ENCODE peak calls at places on chromosome 5, in five cellular contexts. One of them, this sample, is unnamed.
A peak's percentile ranks its signal among the peaks of the same experiment; 100 is the strongest.

GRCh38 chr5:172666251-172666650 is 25.2 kb downstream of the NEURL1B start:
- DNase-seq in K562: peak; percentile 56
- DNase-seq in uterus: no peak
- DNase-seq in A549: no peak
- DNase-seq in body of pancreas: no peak
- DNase-seq in this sample: no peak

GRCh38 chr5:172531704-172532026 is 77.3 kb upstream of the SH3PXD2B start:
- DNase-seq in K562: no peak
- DNase-seq in uterus: no peak
- DNase-seq in A549: no peak
- DNase-seq in body of pancreas: no peak
- DNase-seq in this sample: no peak

GRCh38 chr5:163565931-163566608 is 60.7 kb downstream of the MAT2B start:
- DNase-seq in A549: no peak
- DNase-seq in uterus: no peak
- DNase-seq in K562: no peak
- DNase-seq in body of pancreas: peak; percentile 21
- DNase-seq in this sample: no peak

GRCh38 chr5:128763324-128763723 is 202.0 kb upstream of the SLC27A6 start:
- DNase-seq in K562: no peak
- DNase-seq in A549: no peak
- DNase-seq in body of pancreas: no peak
- DNase-seq in uterus: no peak
- DNase-seq in this sample: no peak

GRCh38 chr5:110916373-110917049 is 155.0 kb upstream of the TSLP start:
- DNase-seq in uterus: no peak
- DNase-seq in A549: no peak
- DNase-seq in K562: no peak
- DNase-seq in body of pancreas: no peak
- DNase-seq in this sample: no peak

GRCh38 chr5:66717455-66718373 is 121.5 kb downstream of the MAST4 start:
- DNase-seq in uterus: no peak
- DNase-seq in A549: no peak
- DNase-seq in body of pancreas: no peak
- DNase-seq in K562: no peak
- DNase-seq in this sample: peak; percentile 15

GRCh38 chr5:79119486-79119885 is 7.9 kb downstream of the BHMT start:
- DNase-seq in body of pancreas: no peak
- DNase-seq in K562: no peak
- DNase-seq in uterus: no peak
- DNase-seq in A549: no peak
- DNase-seq in this sample: no peak

GRCh38 chr5:175895701-175896102 is 24.3 kb downstream of the CPLX2 start:
- DNase-seq in uterus: no peak
- DNase-seq in K562: no peak
- DNase-seq in A549: no peak
- DNase-seq in body of pancreas: no peak
- DNase-seq in this sample: no peak

GRCh38 chr5:9490494-9491097 is 55.3 kb downstream of the SEMA5A start:
- DNase-seq in A549: no peak
- DNase-seq in uterus: no peak
- DNase-seq in body of pancreas: no peak
- DNase-seq in K562: no peak
- DNase-seq in this sample: no peak

GRCh38 chr5:157689942-157690689 is 18.8 kb downstream of the C5orf52 start:
- DNase-seq in K562: no peak
- DNase-seq in A549: no peak
- DNase-seq in uterus: no peak
- DNase-seq in body of pancreas: no peak
- DNase-seq in this sample: no peak

GRCh38 chr5:141883184-141883947 is 5.2 kb upstream of the PCDH1 start:
- DNase-seq in K562: peak; percentile 80
- DNase-seq in body of pancreas: peak; percentile 54
- DNase-seq in A549: no peak
- DNase-seq in uterus: no peak
- DNase-seq in this sample: peak; percentile 55

GRCh38 chr5:17833336-17833735 is 199.1 kb downstream of the TAF11L14 start:
- DNase-seq in K562: no peak
- DNase-seq in A549: no peak
- DNase-seq in uterus: no peak
- DNase-seq in body of pancreas: no peak
- DNase-seq in this sample: no peak

GRCh38 chr5:35213608-35214007 is 16.7 kb downstream of the PRLR start:
- DNase-seq in A549: no peak
- DNase-seq in K562: no peak
- DNase-seq in body of pancreas: peak; percentile 42
- DNase-seq in uterus: no peak
- DNase-seq in this sample: no peak

GRCh38 chr5:132528866-132529634 is 14.3 kb downstream of the IL5 start:
- DNase-seq in body of pancreas: no peak
- DNase-seq in uterus: no peak
- DNase-seq in A549: no peak
- DNase-seq in K562: no peak
- DNase-seq in this sample: no peak

GRCh38 chr5:96972599-96973334 is 36.9 kb downstream of the LNPEP start:
- DNase-seq in A549: no peak
- DNase-seq in uterus: no peak
- DNase-seq in body of pancreas: no peak
- DNase-seq in K562: no peak
- DNase-seq in this sample: no peak
- H3K4me1 ChIP-seq in A549: peaks cover 16% of the 10 kb centered on the region
- H3K4me1 ChIP-seq in uterus: peaks cover 11% of the 10 kb centered on the region
- H3K4me1 ChIP-seq in body of pancreas: peaks cover 15% of the 10 kb centered on the region
- H3K4me1 ChIP-seq in K562: peaks cover 4% of the 10 kb centered on the region
- H3K4me1 ChIP-seq in this sample: peaks cover 7% of the 10 kb centered on the region

GRCh38 chr5:136780518-136780917 is 415.2 kb upstream of the TRPC7 start:
- DNase-seq in uterus: no peak
- DNase-seq in A549: no peak
- DNase-seq in K562: no peak
- DNase-seq in body of pancreas: no peak
- DNase-seq in this sample: no peak
- TF ChIP-seq CTCF in uterus: no peak
- TF ChIP-seq CTCF in A549: peak; percentile 28
- TF ChIP-seq CTCF in K562: peak; percentile 4
- TF ChIP-seq CTCF in body of pancreas: no peak
- TF ChIP-seq CTCF in this sample: no peak

GRCh38 chr5:124664287-124664686 is 82.2 kb downstream of the ZNF608 start:
- DNase-seq in K562: no peak
- DNase-seq in body of pancreas: no peak
- DNase-seq in A549: no peak
- DNase-seq in uterus: no peak
- DNase-seq in this sample: no peak
- H3K4me1 ChIP-seq in K562: peaks cover 48% of the 10 kb centered on the region
- H3K4me1 ChIP-seq in body of pancreas: peaks cover 77% of the 10 kb centered on the region
- H3K4me1 ChIP-seq in A549: peaks cover 40% of the 10 kb centered on the region
- H3K4me1 ChIP-seq in uterus: peaks cover 9% of the 10 kb centered on the region
- H3K4me1 ChIP-seq in this sample: peaks cover 85% of the 10 kb centered on the region

DNA sequence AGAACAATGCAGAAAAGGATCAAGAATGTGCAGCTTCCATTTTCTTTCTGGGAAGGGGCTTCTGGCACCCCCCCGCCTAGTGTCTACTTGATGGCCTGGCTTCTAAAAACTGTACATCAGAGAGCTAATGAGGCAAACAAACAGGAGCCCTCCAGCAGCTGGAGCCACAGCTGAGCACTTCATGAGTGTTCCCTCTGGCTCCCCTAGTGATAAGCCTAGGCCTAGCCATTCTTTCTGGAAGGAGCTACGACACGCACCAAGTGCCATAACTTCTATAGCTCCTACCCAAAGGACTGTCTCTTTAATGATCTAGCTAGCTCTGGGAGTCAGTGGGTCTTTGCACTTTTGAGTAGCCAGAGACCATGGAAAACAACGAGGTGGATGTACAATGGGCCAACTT is 66.1 kb downstream of the DNAH5 start:
- DNase-seq in body of pancreas: no peak
- DNase-seq in K562: no peak
- DNase-seq in A549: no peak
- DNase-seq in uterus: no peak
- DNase-seq in this sample: no peak
- TF ChIP-seq CTCF in body of pancreas: no peak
- TF ChIP-seq CTCF in K562: no peak
- TF ChIP-seq CTCF in A549: no peak
- TF ChIP-seq CTCF in uterus: no peak
- TF ChIP-seq CTCF in this sample: peak; percentile 23

GRCh38 chr5:102957141-102957540 is 162.8 kb downstream of the GIN1 start:
- DNase-seq in body of pancreas: no peak
- DNase-seq in uterus: no peak
- DNase-seq in K562: no peak
- DNase-seq in A549: no peak
- DNase-seq in this sample: no peak
- H3K4me1 ChIP-seq in body of pancreas: peaks cover 5% of the 10 kb centered on the region
- H3K4me1 ChIP-seq in uterus: no peaks in the 10 kb centered on the region
- H3K4me1 ChIP-seq in K562: no peaks in the 10 kb centered on the region
- H3K4me1 ChIP-seq in A549: peaks cover 19% of the 10 kb centered on the region
- H3K4me1 ChIP-seq in this sample: no peaks in the 10 kb centered on the region

DNA sequence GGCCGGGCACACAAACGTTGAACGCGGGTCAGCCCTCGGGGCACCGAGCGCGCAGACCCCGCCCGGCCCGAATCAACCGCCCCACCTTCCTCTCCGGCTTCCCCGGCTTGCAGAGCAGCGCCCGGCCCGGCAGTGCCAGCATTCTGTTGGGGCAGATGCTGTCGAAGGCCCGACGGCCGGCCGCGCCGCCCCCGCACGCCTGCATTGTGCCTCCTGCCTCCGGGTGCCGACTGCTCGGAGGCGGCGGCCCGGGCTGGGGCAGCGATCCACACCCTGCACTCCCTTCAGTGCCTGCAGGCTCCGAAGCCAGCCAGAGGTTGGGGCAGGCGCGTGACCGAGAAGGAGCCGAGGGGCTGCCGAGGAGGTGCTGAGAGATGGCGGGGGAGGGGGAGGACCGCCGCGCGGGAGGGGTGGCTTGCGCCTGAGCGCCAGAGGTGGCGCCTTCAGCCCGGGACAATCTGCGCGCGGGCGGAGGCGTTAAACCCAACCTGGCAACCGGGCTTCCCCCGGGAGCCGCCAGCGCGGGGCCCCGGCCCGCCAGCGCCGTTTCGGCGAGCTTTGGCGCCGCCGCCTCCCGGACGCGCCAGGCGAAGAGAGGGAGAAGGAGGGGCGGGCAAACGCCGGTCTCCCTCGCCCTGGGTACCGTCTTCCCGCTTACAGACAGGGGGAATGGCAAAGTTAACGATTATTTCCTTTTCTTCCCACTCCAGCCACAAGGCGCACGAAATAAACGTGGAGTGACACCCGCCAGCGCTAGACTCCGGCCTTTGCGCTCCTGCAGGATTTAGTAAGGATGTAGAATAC is at the start of gene MCIDAS:
- DNase-seq in A549: peak; percentile 88
- DNase-seq in uterus: no peak
- DNase-seq in body of pancreas: peak; percentile 76
- DNase-seq in K562: peak; percentile 89
- DNase-seq in this sample: peak; percentile 60
- TF ChIP-seq CTCF in A549: peak; percentile 44
- TF ChIP-seq CTCF in uterus: no peak
- TF ChIP-seq CTCF in body of pancreas: peak; percentile 56
- TF ChIP-seq CTCF in K562: peak; percentile 50
- TF ChIP-seq CTCF in this sample: no peak

GRCh38 chr5:158990979-158991378 is 108.7 kb downstream of the EBF1 start:
- DNase-seq in K562: no peak
- DNase-seq in A549: no peak
- DNase-seq in uterus: no peak
- DNase-seq in body of pancreas: no peak
- DNase-seq in this sample: no peak

GRCh38 chr5:158992104-158992740 is 107.5 kb downstream of the EBF1 start:
- DNase-seq in A549: no peak
- DNase-seq in body of pancreas: no peak
- DNase-seq in K562: no peak
- DNase-seq in uterus: no peak
- DNase-seq in this sample: no peak

GRCh38 chr5:158991391-158991790 is 108.3 kb downstream of the EBF1 start:
- DNase-seq in body of pancreas: no peak
- DNase-seq in A549: no peak
- DNase-seq in K562: no peak
- DNase-seq in uterus: no peak
- DNase-seq in this sample: no peak

GRCh38 chr5:158998911-158999705 is 100.6 kb downstream of the EBF1 start:
- DNase-seq in body of pancreas: no peak
- DNase-seq in A549: no peak
- DNase-seq in K562: no peak
- DNase-seq in uterus: no peak
- DNase-seq in this sample: no peak

GRCh38 chr5:158995694-158996173 is 104.0 kb downstream of the EBF1 start:
- DNase-seq in uterus: peak; percentile 52
- DNase-seq in K562: no peak
- DNase-seq in body of pancreas: no peak
- DNase-seq in A549: no peak
- DNase-seq in this sample: no peak
- H3K4me1 ChIP-seq in uterus: no peaks in the 10 kb centered on the region
- H3K4me1 ChIP-seq in K562: no peaks in the 10 kb centered on the region
- H3K4me1 ChIP-seq in body of pancreas: peaks cover 4% of the 10 kb centered on the region
- H3K4me1 ChIP-seq in A549: no peaks in the 10 kb centered on the region
- H3K4me1 ChIP-seq in this sample: no peaks in the 10 kb centered on the region

GRCh38 chr5:167565555-167565954 is 725.9 kb upstream of the WWC1 start:
- DNase-seq in K562: no peak
- DNase-seq in uterus: no peak
- DNase-seq in body of pancreas: no peak
- DNase-seq in A549: peak; percentile 18
- DNase-seq in this sample: no peak
- TF ChIP-seq CTCF in K562: no peak
- TF ChIP-seq CTCF in uterus: no peak
- TF ChIP-seq CTCF in body of pancreas: peak; percentile 45
- TF ChIP-seq CTCF in A549: peak; percentile 51
- TF ChIP-seq CTCF in this sample: peak; percentile 42

DNA sequence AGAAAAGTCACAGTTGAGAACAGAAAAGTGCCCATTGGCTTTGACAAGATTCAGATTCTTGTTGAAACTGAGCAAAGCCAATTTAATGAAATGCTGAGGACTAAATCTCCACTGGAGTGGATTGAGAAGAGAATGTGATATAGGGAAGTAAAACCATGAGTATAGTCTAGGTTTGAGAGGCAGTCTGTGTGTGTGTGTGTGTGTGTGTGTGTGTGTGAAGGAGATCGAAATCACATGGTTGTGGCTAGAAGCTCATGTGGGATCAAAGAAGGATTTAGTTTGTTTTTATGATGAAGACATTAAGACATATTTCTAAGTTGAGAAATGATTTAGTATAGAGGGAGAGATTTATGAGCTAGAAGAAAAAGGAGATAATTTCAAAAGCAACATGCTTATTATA is 275.7 kb upstream of the DAB2 start:
- DNase-seq in body of pancreas: no peak
- DNase-seq in A549: no peak
- DNase-seq in uterus: no peak
- DNase-seq in K562: no peak
- DNase-seq in this sample: no peak
- H3K4me1 ChIP-seq in body of pancreas: no peaks in the 10 kb centered on the region
- H3K4me1 ChIP-seq in A549: no peaks in the 10 kb centered on the region
- H3K4me1 ChIP-seq in uterus: no peaks in the 10 kb centered on the region
- H3K4me1 ChIP-seq in K562: no peaks in the 10 kb centered on the region
- H3K4me1 ChIP-seq in this sample: no peaks in the 10 kb centered on the region